ENCODE peak calls at places on chromosomes 13 and 19, in six cellular contexts. D is lung, U is HCT116, F is vagina, A is lower leg skin, W is progenitor cell of endocrine pancreas. C is an unnamed sample.

GRCh38 chr19:46193678-46194077 is 35.9 kb upstream of the IGFL1 start:
- DNase-seq in U (no peak), W (no peak), F (no peak), D (no peak), A (no peak), C (no peak)

GRCh38 chr13:91375119-91375729 is 23.2 kb upstream of the GPC5 start:
- DNase-seq in D (no peak), W (no peak), U (no peak), F (no peak), A (no peak), C (no peak)

GRCh38 chr19:5406816-5407215 is 48.4 kb upstream of the ZNRF4 start:
- DNase-seq in U (no peak), D (no peak), A (no peak), W (no peak), F (no peak), C (no peak)

GRCh38 chr19:8441725-8442544 is 2.8 kb upstream of the HNRNPM start:
- DNase-seq in W (no peak), A (no peak), F (no peak), D (no peak), U (no peak), C (no peak)

GRCh38 chr13:56906909-56907308 is 233.8 kb upstream of the PRR20A start:
- DNase-seq in D (no peak), W (no peak), U (no peak), F (no peak), A (no peak), C (no peak)

GRCh38 chr19:41590945-41591344 is 15.0 kb downstream of the CEACAM21 start:
- DNase-seq in A (no peak), W (no peak), U (no peak), D (no peak), F (no peak), C (no peak)

GRCh38 chr13:27406178-27406939 is 18.1 kb upstream of the GTF3A start:
- DNase-seq in U (no peak), W (no peak), A (peak), F (no peak), D (no peak), C (no peak)

GRCh38 chr13:109412232-109412935 is 374.0 kb downstream of the IRS2 start:
- DNase-seq in W (peak), F (no peak), U (peak), A (peak), D (no peak), C (peak)

GRCh38 chr19:55482967-55483671 is 1.9 kb upstream of the NAT14 start:
- DNase-seq in A (no peak), U (no peak), F (no peak), W (no peak), D (no peak), C (no peak)

GRCh38 chr19:5338661-5339469 is 1.7 kb downstream of the PTPRS start:
- DNase-seq in U (no peak), W (no peak), A (no peak), D (no peak), F (no peak), C (no peak)

GRCh38 chr19:19900124-19900523 is 622 bp upstream of the ZNF93 start:
- DNase-seq in F (no peak), D (no peak), W (no peak), A (no peak), U (no peak), C (no peak)

GRCh38 chr13:98537740-98538139 is 39.2 kb downstream of the STK24 start:
- DNase-seq in A (no peak), U (no peak), F (no peak), W (no peak), D (no peak), C (no peak)

GRCh38 chr13:29524641-29525040 is 70.8 kb downstream of the SLC7A1 start:
- DNase-seq in D (no peak), U (no peak), F (no peak), W (no peak), A (no peak), C (no peak)

GRCh38 chr13:26062853-26063444 is 11.1 kb upstream of the SHISA2 start:
- DNase-seq in W (no peak), D (peak), U (peak), F (no peak), A (no peak), C (no peak)

GRCh38 chr19:16117594-16118033 is 5.9 kb downstream of the RAB8A start:
- DNase-seq in A (no peak), D (no peak), U (no peak), W (no peak), F (no peak), C (no peak)

GRCh38 chr19:58229255-58229639 is 533 bp downstream of the ZNF544 start:
- DNase-seq in F (no peak), U (no peak), W (no peak), A (no peak), D (no peak), C (no peak)

GRCh38 chr19:5143471-5144411 is 174.8 kb downstream of the KDM4B start:
- DNase-seq in W (no peak), A (no peak), D (no peak), U (no peak), F (no peak), C (no peak)

GRCh38 chr13:63501702-63502101 is 2086.1 kb upstream of the PCDH20 start:
- DNase-seq in A (no peak), F (no peak), W (no peak), D (no peak), U (no peak), C (no peak)

GRCh38 chr19:33270769-33271168 is 31.6 kb downstream of the CEBPA start:
- DNase-seq in W (no peak), A (no peak), U (no peak), D (no peak), F (no peak), C (no peak)

GRCh38 chr13:84446972-84447700 is 564.9 kb upstream of the SLITRK1 start:
- DNase-seq in W (no peak), F (no peak), U (no peak), D (no peak), A (no peak), C (no peak)

GRCh38 chr13:46523972-46524737 is 28.8 kb upstream of the LRCH1 start:
- DNase-seq in A (no peak), W (no peak), D (no peak), F (no peak), U (no peak), C (no peak)

GRCh38 chr13:112067871-112068305 is 939 bp downstream of the SOX1 start:
- DNase-seq in D (no peak), W (no peak), A (no peak), U (no peak), F (no peak), C (no peak)

GRCh38 chr19:54448037-54448773 is 794 bp upstream of the LENG8 start:
- DNase-seq in F (no peak), W (no peak), U (no peak), D (peak), A (peak), C (no peak)

GRCh38 chr19:33362508-33363228 is 10.8 kb upstream of the CEBPG start:
- DNase-seq in W (no peak), F (no peak), A (no peak), D (no peak), U (no peak), C (no peak)

GRCh38 chr13:72537400-72537780 is 190.0 kb downstream of the MZT1 start:
- DNase-seq in W (no peak), F (no peak), U (no peak), A (no peak), D (no peak), C (no peak)

GRCh38 chr19:51751655-51752054 is at the start of gene FPR1:
- DNase-seq in F (no peak), W (no peak), A (peak), U (peak), D (no peak), C (no peak)

GRCh38 chr19:9940778-9941177 is 4.5 kb upstream of the OLFM2 start:
- DNase-seq in D (no peak), W (no peak), U (no peak), F (no peak), A (no peak), C (no peak)

GRCh38 chr19:54469496-54469934 is 3.6 kb downstream of the CDC42EP5 start:
- DNase-seq in U (no peak), A (no peak), F (no peak), W (no peak), D (no peak), C (no peak)

GRCh38 chr19:16676101-16676798 is 15.3 kb downstream of the TMEM38A start:
- DNase-seq in W (no peak), F (no peak), U (no peak), A (no peak), D (no peak), C (no peak)

GRCh38 chr19:43777163-43777700 is 3.5 kb downstream of the KCNN4 start:
- DNase-seq in W (no peak), U (no peak), F (no peak), D (no peak), A (no peak), C (no peak)

GRCh38 chr19:43776285-43776684 is 4.5 kb downstream of the KCNN4 start:
- DNase-seq in F (no peak), A (no peak), U (no peak), W (no peak), D (no peak), C (no peak)

GRCh38 chr19:43773725-43774102 is 7.1 kb downstream of the KCNN4 start:
- DNase-seq in A (no peak), U (no peak), D (no peak), W (no peak), F (no peak), C (no peak)

GRCh38 chr19:43775299-43775890 is 5.4 kb downstream of the KCNN4 start:
- DNase-seq in F (no peak), A (no peak), D (no peak), W (no peak), U (no peak), C (no peak)

GRCh38 chr19:43774103-43774939 is 6.5 kb downstream of the KCNN4 start:
- DNase-seq in F (no peak), A (no peak), W (peak), U (no peak), D (peak), C (peak)
- TF ChIP-seq CTCF in F (no peak), A (no peak), W (peak), U (no peak), D (peak), C (peak)

DNA sequence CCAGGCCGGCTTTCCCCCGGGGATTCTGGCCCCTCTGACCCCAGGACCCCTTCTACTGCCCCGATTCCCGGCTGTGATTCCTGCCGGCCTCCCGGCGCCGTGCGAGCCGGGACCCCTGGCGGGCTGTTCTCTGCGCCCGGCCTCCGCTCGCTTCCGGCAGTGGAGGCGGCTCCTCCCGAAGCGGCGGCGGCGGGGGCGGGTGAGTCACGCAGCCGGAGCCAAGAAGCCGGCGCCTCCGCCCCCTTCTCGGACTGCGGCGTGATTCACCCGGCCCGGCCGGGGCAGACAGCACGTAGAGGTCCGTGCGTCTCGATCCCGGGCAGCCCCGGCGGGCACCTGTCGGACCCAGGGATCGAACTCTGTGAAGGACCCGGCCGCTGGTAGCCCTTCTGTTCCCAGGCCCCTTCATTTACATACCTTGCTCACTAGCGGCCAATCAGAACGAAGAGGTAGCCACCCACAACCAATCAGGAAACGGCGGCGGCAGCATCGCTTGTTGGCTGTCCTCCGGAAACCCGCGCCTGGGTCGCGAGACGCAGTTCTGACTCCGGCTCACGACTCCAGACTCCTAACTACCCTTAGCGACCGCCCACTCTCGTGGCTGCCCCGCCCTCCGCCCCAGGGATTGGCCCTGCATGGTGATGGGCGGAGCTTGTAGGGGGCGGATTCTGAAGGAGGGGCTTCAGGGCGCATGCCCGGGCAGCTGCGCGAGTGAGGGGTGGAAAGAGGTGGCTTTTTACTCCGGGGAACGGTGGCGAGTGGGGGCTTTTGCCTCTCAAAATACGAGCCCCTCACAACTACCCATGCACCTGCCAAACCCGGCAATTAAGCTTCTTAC is at the start of gene SERTAD1:
- DNase-seq in U (peak), F (peak), D (peak), W (peak), A (peak), C (peak)
- TF ChIP-seq CTCF in U (peak), F (peak), D (peak), W (no peak), A (no peak), C (peak)

GRCh38 chr19:632228-633067 is 889 bp downstream of the POLRMT start:
- DNase-seq in D (no peak), W (no peak), A (no peak), F (no peak), U (no peak), C (no peak)

GRCh38 chr19:629961-630714 is 3.2 kb downstream of the POLRMT start:
- DNase-seq in W (no peak), U (no peak), A (no peak), D (no peak), F (no peak), C (no peak)

GRCh38 chr19:633786-634639 is 676 bp upstream of the POLRMT start:
- DNase-seq in F (no peak), W (no peak), A (no peak), U (no peak), D (no peak), C (no peak)

GRCh38 chr19:634975-635652 is 1.8 kb upstream of the POLRMT start:
- DNase-seq in D (no peak), F (no peak), A (no peak), W (no peak), U (no peak), C (no peak)

GRCh38 chr19:633068-633785 is at the start of gene POLRMT:
- DNase-seq in W (peak), D (peak), U (peak), A (peak), F (no peak), C (peak)
- TF ChIP-seq CTCF in W (no peak), D (no peak), U (no peak), A (no peak), F (no peak), C (peak)

DNA sequence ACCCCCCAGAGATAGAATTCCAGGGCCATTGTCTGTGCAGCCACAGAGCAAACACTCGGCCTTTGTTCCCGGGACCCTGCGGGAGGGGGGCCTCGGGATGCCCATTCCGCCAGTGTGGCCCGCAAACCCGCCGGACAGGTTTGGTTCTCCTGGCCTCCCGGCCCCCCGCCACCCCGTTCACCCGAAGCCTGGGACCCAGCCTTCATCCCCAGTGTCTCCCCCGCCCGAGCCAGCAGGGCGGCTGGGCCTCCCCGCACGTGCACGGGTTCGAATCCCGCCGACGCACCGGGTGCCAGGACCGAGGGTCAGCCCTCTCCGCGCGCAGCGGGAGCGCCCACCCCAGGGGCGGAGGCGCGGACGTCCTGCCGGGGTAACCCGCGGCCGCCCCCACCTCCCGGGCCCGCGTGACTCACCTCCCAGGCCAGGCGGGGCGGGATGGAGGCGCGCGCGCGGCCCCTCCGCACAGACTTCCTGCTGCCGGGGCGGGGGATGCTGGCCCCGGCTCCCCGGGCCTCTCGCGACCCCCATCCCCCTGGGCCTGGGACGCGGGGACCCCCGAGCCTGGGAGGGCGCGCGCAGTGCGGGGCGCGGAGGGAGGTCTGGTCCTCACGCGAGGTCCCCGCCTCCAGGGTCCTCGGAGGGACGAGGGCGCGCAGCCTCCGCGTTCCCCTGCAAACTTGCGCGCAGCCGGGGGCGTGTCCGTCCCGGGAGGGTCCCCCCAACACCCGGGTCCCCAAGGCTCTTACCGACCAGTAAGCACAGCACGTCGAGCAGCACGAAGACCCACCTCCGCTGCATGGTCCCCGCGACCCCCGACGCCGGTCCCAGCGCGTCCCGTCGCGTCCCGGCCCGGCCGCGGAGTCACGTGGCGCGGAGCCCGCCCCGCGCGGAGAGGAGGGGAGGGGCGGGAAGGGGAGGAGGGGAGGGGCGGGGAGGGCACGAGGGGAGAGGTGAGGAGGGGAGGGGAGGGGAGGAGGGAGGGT is at the start of gene PLPP2:
- DNase-seq in F (no peak), U (no peak), A (peak), W (peak), D (peak), C (no peak)
- TF ChIP-seq CTCF in F (no peak), U (no peak), A (no peak), W (no peak), D (no peak), C (no peak)

GRCh38 chr19:18319591-18320135 is 3.2 kb downstream of the LSM4 start:
- DNase-seq in A (no peak), D (no peak), F (no peak), U (no peak), W (no peak), C (no peak)

GRCh38 chr19:18322759-18323460 is at the start of gene LSM4:
- DNase-seq in U (peak), D (peak), A (peak), W (peak), F (no peak), C (peak)

GRCh38 chr19:18321729-18322091 is 1.2 kb downstream of the LSM4 start:
- DNase-seq in U (no peak), W (no peak), F (no peak), A (no peak), D (no peak), C (no peak)

GRCh38 chr19:18320865-18321728 is 1.8 kb downstream of the LSM4 start:
- DNase-seq in D (no peak), F (no peak), A (no peak), U (no peak), W (no peak), C (no peak)

DNA sequence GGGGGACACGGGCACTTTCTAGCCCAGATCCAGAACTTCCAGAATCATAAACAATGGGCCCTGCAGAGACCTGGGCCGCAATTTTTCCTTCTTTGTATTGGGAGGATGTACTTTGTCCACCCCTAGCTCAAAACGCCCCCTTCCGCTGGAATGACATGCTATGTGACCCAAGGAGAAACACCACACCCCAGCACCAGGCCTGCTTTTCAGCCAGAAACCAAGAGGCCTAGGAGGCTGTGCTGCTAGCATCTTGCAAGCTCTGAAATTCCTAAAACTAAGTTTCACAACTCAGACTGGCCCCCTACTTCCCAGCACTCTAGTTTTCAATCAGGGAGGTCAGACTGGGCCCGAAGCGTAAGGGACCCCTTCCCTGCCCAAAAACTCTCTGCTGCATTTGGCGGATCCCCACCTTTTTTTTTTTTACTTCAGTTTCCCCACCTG is 538 bp downstream of the LSM4 start:
- DNase-seq in U (no peak), D (peak), F (no peak), A (no peak), W (no peak), C (no peak)
- TF ChIP-seq CTCF in U (peak), D (no peak), F (no peak), A (no peak), W (peak), C (no peak)

DNA sequence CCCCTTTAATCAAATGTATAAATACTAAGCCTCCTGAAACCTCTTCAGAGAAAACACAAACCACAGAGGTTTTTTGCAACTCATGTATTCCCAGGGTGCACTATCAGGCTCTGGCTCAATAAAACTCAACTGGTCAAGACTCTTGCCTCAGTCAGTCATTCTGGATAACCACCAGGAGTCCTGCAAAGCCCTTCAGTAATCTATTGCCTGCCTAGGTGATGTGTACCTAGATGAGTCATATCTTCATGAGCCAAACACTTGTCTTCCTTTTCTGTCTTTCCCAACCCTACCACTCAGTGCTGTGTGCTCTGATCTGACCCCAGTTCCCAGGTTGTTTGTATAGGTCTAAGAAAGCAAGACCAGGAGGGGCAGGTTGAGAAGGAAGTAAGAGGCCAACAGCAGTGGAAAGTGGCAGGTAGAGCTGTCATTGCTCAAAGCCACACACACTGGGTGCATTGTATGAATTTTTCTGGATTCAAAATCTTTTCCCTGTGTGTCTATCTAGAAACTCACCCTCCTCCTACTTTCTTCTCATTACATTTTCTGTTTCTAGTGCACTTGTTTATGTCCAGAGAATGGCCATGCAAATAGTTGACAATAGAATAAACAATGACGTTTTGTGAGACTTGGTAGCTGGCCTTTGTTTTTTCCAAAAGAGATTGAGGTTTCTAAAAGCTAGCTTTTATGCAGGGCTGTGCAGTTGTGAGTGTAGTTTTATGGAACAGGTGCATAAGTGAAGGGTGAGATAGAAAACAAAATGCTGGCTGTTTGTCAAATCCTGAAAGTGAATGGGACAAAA is 48.1 kb downstream of the PSG1 start:
- DNase-seq in F (no peak), D (no peak), U (peak), W (no peak), A (no peak), C (no peak)
- TF ChIP-seq CTCF in F (no peak), D (no peak), U (no peak), W (no peak), A (no peak), C (no peak)

GRCh38 chr13:30617315-30618185 is at the start of gene USPL1:
- DNase-seq in W (peak), D (peak), U (peak), A (peak), F (peak), C (peak)
- TF ChIP-seq CTCF in W (peak), D (no peak), U (no peak), A (no peak), F (no peak), C (peak)